ENCODE peak calls at places on chromosomes 16 and 17, in five cellular contexts. One of them, this sample, is unnamed.

GRCh38 chr17:20266806-20267458 is 200.4 kb downstream of the LGALS9B start:
- DNase-seq in WTC11: no peak
- DNase-seq in T-helper 17 cell: no peak
- DNase-seq in GM10248: no peak
- DNase-seq in right lobe of liver: no peak
- DNase-seq in this sample: no peak

GRCh38 chr16:77457046-77457445 is 22.2 kb upstream of the ADAMTS18 start:
- DNase-seq in WTC11: no peak
- DNase-seq in T-helper 17 cell: no peak
- DNase-seq in GM10248: no peak
- DNase-seq in right lobe of liver: no peak
- DNase-seq in this sample: no peak

GRCh38 chr17:50346313-50347086 is 574 bp downstream of the XYLT2 start:
- DNase-seq in WTC11: peak
- DNase-seq in T-helper 17 cell: peak
- DNase-seq in GM10248: peak
- DNase-seq in right lobe of liver: peak
- DNase-seq in this sample: peak

GRCh38 chr17:79622201-79622601 is 11.3 kb upstream of the RBFOX3 start:
- DNase-seq in WTC11: peak
- DNase-seq in T-helper 17 cell: no peak
- DNase-seq in GM10248: no peak
- DNase-seq in right lobe of liver: peak
- DNase-seq in this sample: no peak

GRCh38 chr17:59126809-59127417 is 20.2 kb upstream of the TRIM37 start:
- DNase-seq in WTC11: no peak
- DNase-seq in T-helper 17 cell: no peak
- DNase-seq in GM10248: no peak
- DNase-seq in right lobe of liver: no peak
- DNase-seq in this sample: no peak

GRCh38 chr17:27496501-27496943 is 40.3 kb downstream of the KSR1 start:
- DNase-seq in WTC11: no peak
- DNase-seq in T-helper 17 cell: no peak
- DNase-seq in GM10248: peak
- DNase-seq in right lobe of liver: peak
- DNase-seq in this sample: peak

GRCh38 chr17:27802962-27803680 is 2.8 kb upstream of the NOS2 start:
- DNase-seq in WTC11: no peak
- DNase-seq in T-helper 17 cell: no peak
- DNase-seq in GM10248: no peak
- DNase-seq in right lobe of liver: no peak
- DNase-seq in this sample: no peak

GRCh38 chr16:85621698-85622433 is 8.7 kb downstream of the GSE1 start:
- DNase-seq in WTC11: no peak
- DNase-seq in T-helper 17 cell: no peak
- DNase-seq in GM10248: no peak
- DNase-seq in right lobe of liver: peak
- DNase-seq in this sample: no peak

GRCh38 chr17:32015245-32016013 is 8.2 kb downstream of the LRRC37B start:
- DNase-seq in WTC11: no peak
- DNase-seq in T-helper 17 cell: no peak
- DNase-seq in GM10248: no peak
- DNase-seq in right lobe of liver: no peak
- DNase-seq in this sample: no peak

GRCh38 chr17:61411944-61412859 is 12.6 kb downstream of the TBX2 start:
- DNase-seq in WTC11: peak
- DNase-seq in T-helper 17 cell: peak
- DNase-seq in GM10248: peak
- DNase-seq in right lobe of liver: peak
- DNase-seq in this sample: peak

GRCh38 chr17:42472709-42473521 is 14.2 kb downstream of the ATP6V0A1 start:
- DNase-seq in WTC11: no peak
- DNase-seq in T-helper 17 cell: no peak
- DNase-seq in GM10248: no peak
- DNase-seq in right lobe of liver: no peak
- DNase-seq in this sample: no peak

GRCh38 chr17:8007836-8008235 is 5.4 kb downstream of the GUCY2D start:
- DNase-seq in WTC11: no peak
- DNase-seq in T-helper 17 cell: no peak
- DNase-seq in GM10248: no peak
- DNase-seq in right lobe of liver: no peak
- DNase-seq in this sample: no peak

GRCh38 chr17:13462161-13462560 is 139.6 kb downstream of the HS3ST3A1 start:
- DNase-seq in WTC11: no peak
- DNase-seq in T-helper 17 cell: no peak
- DNase-seq in GM10248: no peak
- DNase-seq in right lobe of liver: no peak
- DNase-seq in this sample: no peak

GRCh38 chr17:910503-911194 is 68.9 kb downstream of the NXN start:
- DNase-seq in WTC11: no peak
- DNase-seq in T-helper 17 cell: no peak
- DNase-seq in GM10248: no peak
- DNase-seq in right lobe of liver: no peak
- DNase-seq in this sample: no peak

GRCh38 chr17:78597923-78598545 is 20.8 kb upstream of the DNAH17 start:
- DNase-seq in WTC11: no peak
- DNase-seq in T-helper 17 cell: no peak
- DNase-seq in GM10248: no peak
- DNase-seq in right lobe of liver: no peak
- DNase-seq in this sample: no peak